ENCODE peak calls at places on chromosome 15, in nine cellular contexts. W is cardiac fibroblast, F is ovary, J is Peyer's patch, L is GM13977, U is left lung, C is neural progenitor cell, Y is lower leg skin, P is GM13976. R is an unnamed sample.

GRCh38 chr15:74889390-74889881 is 406 bp upstream of the MPI start:
- DNase-seq in W (peak; percentile 55), F (peak; percentile 50), J (no peak), L (no peak), U (peak; percentile 83), C (peak; percentile 51), Y (no peak), P (peak; percentile 46), R (no peak)

GRCh38 chr15:36914466-36914865 is 185.9 kb downstream of the MEIS2 start:
- DNase-seq in W (no peak), F (no peak), J (no peak), L (no peak), U (no peak), C (no peak), Y (no peak), P (no peak), R (no peak)

GRCh38 chr15:71806452-71806931 is 3.9 kb upstream of the NR2E3 start:
- DNase-seq in W (peak; percentile 51), F (no peak), J (no peak), L (no peak), U (no peak), C (peak; percentile 67), Y (no peak), P (peak; percentile 28), R (no peak)

GRCh38 chr15:101442272-101442671 is 47.2 kb downstream of the PCSK6 start:
- DNase-seq in W (no peak), F (no peak), J (no peak), L (no peak), U (no peak), C (no peak), Y (peak; percentile 12), P (no peak), R (no peak)

GRCh38 chr15:92576597-92577200 is 78.9 kb downstream of the FAM174B start:
- DNase-seq in W (no peak), F (no peak), J (peak; percentile 11), L (no peak), U (no peak), C (no peak), Y (peak; percentile 42), P (no peak), R (no peak)

GRCh38 chr15:95902606-95903005 is 427.9 kb upstream of the NR2F2 start:
- DNase-seq in W (no peak), F (no peak), J (no peak), L (no peak), U (no peak), C (no peak), Y (no peak), P (no peak), R (no peak)

GRCh38 chr15:76991741-76992645 is 2.9 kb upstream of the PSTPIP1 start:
- DNase-seq in W (no peak), F (no peak), J (peak; percentile 50), L (no peak), U (peak; percentile 89), C (no peak), Y (peak; percentile 90), P (no peak), R (peak; percentile 85)

GRCh38 chr15:63402498-63403253 is 21.0 kb upstream of the CA12 start:
- DNase-seq in W (peak; percentile 75), F (no peak), J (no peak), L (peak; percentile 52), U (no peak), C (peak; percentile 32), Y (no peak), P (no peak), R (no peak)

GRCh38 chr15:40252438-40253178 is 13.7 kb downstream of the PAK6 start:
- DNase-seq in W (no peak), F (no peak), J (no peak), L (peak; percentile 62), U (peak; percentile 87), C (peak; percentile 53), Y (no peak), P (peak; percentile 68), R (no peak)

GRCh38 chr15:42921049-42921731 is 612 bp upstream of the TTBK2 start:
- DNase-seq in W (peak; percentile 33), F (peak; percentile 50), J (peak; percentile 67), L (no peak), U (no peak), C (peak; percentile 54), Y (no peak), P (no peak), R (no peak)

GRCh38 chr15:42919308-42919707 is 1.3 kb downstream of the TTBK2 start:
- DNase-seq in W (peak; percentile 12), F (no peak), J (no peak), L (no peak), U (no peak), C (no peak), Y (no peak), P (no peak), R (no peak)

GRCh38 chr15:42918047-42918446 is 2.5 kb downstream of the TTBK2 start:
- DNase-seq in W (no peak), F (no peak), J (no peak), L (no peak), U (no peak), C (no peak), Y (no peak), P (no peak), R (no peak)

GRCh38 chr15:42919794-42920280 is 741 bp downstream of the TTBK2 start:
- DNase-seq in W (peak; percentile 50), F (no peak), J (peak; percentile 50), L (no peak), U (no peak), C (peak; percentile 51), Y (no peak), P (no peak), R (peak; percentile 52)

DNA sequence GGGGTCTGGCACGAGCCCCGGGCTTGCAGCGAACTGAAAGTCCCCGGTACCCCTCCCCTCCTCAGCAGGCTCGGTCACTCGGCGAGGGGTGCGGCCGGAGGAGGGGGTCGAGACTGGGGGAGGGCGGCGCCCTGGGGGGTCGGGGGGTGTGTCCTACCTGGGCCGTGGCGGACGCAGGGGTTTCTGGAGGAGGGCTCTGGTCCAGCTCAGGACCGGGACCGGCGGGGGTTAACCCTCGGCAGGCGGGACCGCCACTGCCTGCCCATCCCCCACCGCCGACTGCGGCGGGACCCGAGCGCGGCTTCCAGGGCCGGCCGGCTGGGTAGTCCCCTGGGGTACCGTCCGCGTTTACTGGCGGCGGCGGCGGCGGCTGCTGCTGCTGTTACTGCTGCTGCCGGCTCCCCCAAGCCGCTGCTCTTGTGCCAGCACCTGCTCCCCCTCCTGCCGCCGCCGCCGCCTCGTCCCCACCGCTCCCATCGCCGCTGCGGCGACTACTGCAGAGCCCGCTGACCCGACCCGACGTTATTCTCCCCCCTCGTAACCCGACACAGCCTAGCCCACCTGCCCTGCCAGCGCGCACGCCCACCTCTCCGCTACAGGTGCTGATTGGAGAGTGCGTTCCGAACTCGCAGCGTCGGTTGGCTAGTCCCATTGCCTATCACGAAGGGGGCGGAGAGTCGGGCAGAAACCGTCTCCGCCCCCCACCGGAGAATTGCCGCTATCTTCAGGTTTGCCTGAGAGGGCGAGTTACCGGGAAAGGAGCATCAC is at the start of gene TTBK2:
- DNase-seq in W (peak; percentile 99), F (peak; percentile 99), J (peak; percentile 99), L (peak; percentile 92), U (peak; percentile 97), C (peak; percentile 99), Y (peak; percentile 99), P (peak; percentile 94), R (peak; percentile 97)
- TF ChIP-seq CTCF in W (peak; percentile 20), F (no peak), J (no peak), L (no peak), U (peak; percentile 36), C (no peak), Y (no peak), P (no peak), R (no peak)

DNA sequence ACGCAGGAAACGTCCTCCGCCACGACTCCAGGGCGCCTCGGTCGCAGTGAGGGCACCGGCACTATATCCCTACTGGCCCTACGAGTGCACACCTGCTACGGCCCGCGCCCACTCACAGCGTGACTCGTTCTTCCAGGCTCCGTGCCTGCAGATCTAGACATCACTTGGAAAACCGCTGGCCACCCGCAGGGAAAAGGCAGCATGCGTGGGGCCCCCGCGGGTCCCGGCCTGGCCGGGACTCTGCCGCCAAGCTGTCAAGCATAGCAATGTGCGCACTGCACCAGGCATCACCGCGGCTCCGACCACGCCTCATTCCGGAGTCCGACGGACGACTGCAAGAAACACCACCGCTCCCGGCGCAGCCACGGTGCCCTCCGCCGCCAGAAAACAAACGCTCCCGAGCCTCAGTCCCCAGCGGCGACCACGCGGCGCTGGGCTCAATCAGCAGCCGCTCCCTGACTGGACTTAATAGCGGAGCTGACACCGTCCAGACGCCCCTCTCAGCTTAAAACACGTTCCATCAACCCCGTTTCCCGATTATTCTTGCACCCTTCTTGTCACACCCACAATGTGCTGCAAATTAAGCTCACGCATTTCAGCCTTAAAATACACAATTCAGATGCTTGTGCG is 984 bp downstream of the CYFIP1 start:
- DNase-seq in W (peak; percentile 62), F (peak; percentile 39), J (peak; percentile 85), L (peak; percentile 69), U (peak; percentile 92), C (peak; percentile 69), Y (peak; percentile 88), P (peak; percentile 77), R (no peak)
- TF ChIP-seq CTCF in W (no peak), F (no peak), J (no peak), L (no peak), U (no peak), C (no peak), Y (no peak), P (no peak), R (no peak)

DNA sequence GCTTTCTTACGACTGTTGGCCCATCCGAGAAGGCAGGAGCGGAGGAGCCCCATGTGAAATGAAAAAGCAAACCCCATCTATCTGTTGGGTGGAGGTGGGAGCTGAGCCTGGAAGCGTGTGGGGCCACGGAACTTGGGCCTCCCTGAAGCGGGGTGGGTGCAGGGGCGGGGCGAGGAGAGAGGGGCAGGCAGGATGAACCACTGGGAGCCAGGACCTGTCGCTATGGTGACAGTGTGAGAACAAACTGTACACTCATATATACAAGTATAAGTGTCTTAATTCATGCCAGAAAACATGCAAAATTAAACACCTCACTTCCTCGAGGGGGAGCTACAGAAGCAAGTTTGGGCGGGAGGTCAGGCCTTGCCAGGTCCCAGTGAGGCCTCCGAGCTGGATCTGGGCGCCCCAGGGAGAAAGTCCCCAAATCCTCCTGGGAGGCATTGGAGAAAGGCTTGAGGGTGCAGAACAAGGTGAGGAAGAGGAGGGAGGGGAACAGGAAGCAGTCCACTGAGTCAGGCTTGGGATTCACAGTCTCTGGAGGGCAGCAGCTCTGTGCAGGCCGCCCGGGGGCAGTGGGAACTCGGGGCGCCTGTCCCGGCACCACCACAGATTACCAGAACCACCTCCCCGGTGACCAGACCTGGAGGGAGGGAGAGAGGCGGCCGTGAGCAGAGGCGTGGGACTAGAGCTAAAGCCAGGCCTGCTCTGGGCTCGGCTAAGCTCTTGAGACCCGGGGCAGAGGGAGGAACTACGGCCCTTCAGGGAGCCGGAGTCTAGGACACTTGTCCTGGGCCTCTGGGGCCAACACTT is 34.8 kb downstream of the RBPMS2 start:
- DNase-seq in W (peak; percentile 87), F (peak; percentile 84), J (peak; percentile 61), L (peak; percentile 54), U (peak; percentile 73), C (no peak), Y (no peak), P (peak; percentile 74), R (no peak)
- TF ChIP-seq CTCF in W (peak; percentile 41), F (peak; percentile 44), J (no peak), L (peak; percentile 50), U (no peak), C (peak; percentile 17), Y (no peak), P (peak; percentile 14), R (no peak)

GRCh38 chr15:47496343-47497185 is 220.7 kb upstream of the SEMA6D start:
- DNase-seq in W (no peak), F (no peak), J (no peak), L (no peak), U (no peak), C (no peak), Y (no peak), P (no peak), R (no peak)
- TF ChIP-seq CTCF in W (peak; percentile 30), F (no peak), J (no peak), L (no peak), U (no peak), C (peak; percentile 11), Y (no peak), P (no peak), R (no peak)

R was measured in CD14-positive monocyte.